ENCODE peak calls at places on chromosomes 3 and 15, in seven cellular contexts. F is brain microvascular endothelial cell; K is stimulated activated CD4-positive, alpha-beta T cell treated with anti-CD3 and anti-CD28 coated beads, Interleukin-2, amount 100 ng/mL, for 4 hours; V is renal cortical epithelial cell; Z is HEK293T; H is H54; D is activated CD8-positive, alpha-beta memory T cell treated with anti-CD3 and anti-CD28 coated beads for 24 hours. U is an unnamed sample.

GRCh38 chr15:62756326-62756994 is 286.1 kb upstream of the TPM1 start:
- DNase-seq in V (no peak), D (no peak), H (no peak), Z (no peak), K (no peak), F (no peak), U (no peak)

GRCh38 chr3:141840737-141841544 is 35.5 kb upstream of the ATP1B3 start:
- DNase-seq in Z (no peak), D (no peak), V (peak), K (no peak), H (peak), F (peak), U (no peak)

GRCh38 chr3:6821411-6821810 is 39.5 kb upstream of the GRM7 start:
- DNase-seq in F (no peak), H (no peak), D (no peak), Z (no peak), V (no peak), K (no peak), U (no peak)

GRCh38 chr3:78741066-78741645 is 1026.6 kb downstream of the ROBO1 start:
- DNase-seq in K (no peak), H (no peak), F (no peak), Z (no peak), V (no peak), D (no peak), U (peak)

GRCh38 chr15:70584838-70585706 is 178.3 kb downstream of the UACA start:
- DNase-seq in F (no peak), V (peak), D (peak), H (no peak), Z (peak), K (peak), U (peak)

GRCh38 chr3:186374370-186374769 is 12.3 kb upstream of the DGKG start:
- DNase-seq in Z (no peak), F (no peak), K (no peak), H (no peak), V (no peak), D (no peak), U (no peak)

GRCh38 chr3:50212502-50212901 is 7.4 kb downstream of the SLC38A3 start:
- DNase-seq in V (no peak), H (no peak), D (no peak), F (no peak), K (no peak), Z (no peak), U (no peak)

GRCh38 chr3:146757759-146758158 is 152.6 kb upstream of the PLSCR5 start:
- DNase-seq in K (no peak), Z (no peak), F (no peak), D (no peak), V (no peak), H (no peak), U (no peak)

GRCh38 chr15:60591491-60592385 is 112.8 kb upstream of the ICE2 start:
- DNase-seq in D (peak), K (no peak), H (peak), V (no peak), Z (peak), F (no peak), U (peak)

GRCh38 chr3:171028779-171029232 is 2.3 kb upstream of the SLC2A2 start:
- DNase-seq in D (no peak), K (no peak), Z (no peak), V (peak), H (peak), F (peak), U (peak)

GRCh38 chr3:196501316-196502064 is 2.1 kb downstream of the RNF168 start:
- DNase-seq in F (peak), K (no peak), V (peak), Z (no peak), H (no peak), D (no peak), U (peak)

GRCh38 chr3:29128004-29128403 is 152.9 kb upstream of the RBMS3 start:
- DNase-seq in Z (no peak), D (no peak), F (peak), H (no peak), V (peak), K (no peak), U (peak)

GRCh38 chr3:14418259-14418658 is 15.9 kb downstream of the SLC6A6 start:
- DNase-seq in F (no peak), V (no peak), H (no peak), Z (no peak), K (no peak), D (no peak), U (no peak)

GRCh38 chr3:29488922-29489321 is 208.1 kb downstream of the RBMS3 start:
- DNase-seq in F (no peak), K (no peak), D (no peak), H (no peak), Z (no peak), V (peak), U (no peak)

GRCh38 chr3:48507256-48508061 is 3.5 kb upstream of the SHISA5 start:
- DNase-seq in K (peak), Z (peak), V (peak), F (peak), H (peak), D (peak), U (peak)

GRCh38 chr3:181040030-181040429 is 50.5 kb upstream of the DNAJC19 start:
- DNase-seq in H (no peak), Z (no peak), K (no peak), F (no peak), D (no peak), V (no peak), U (no peak)

GRCh38 chr3:72033709-72034428 is 248.9 kb upstream of the PROK2 start:
- DNase-seq in D (no peak), K (no peak), H (no peak), V (no peak), F (no peak), Z (no peak), U (no peak)

U was measured in kidney tubule cell.